ENCODE peak calls at places on chromosomes 13 and 19, in six cellular contexts. B is brain microvascular endothelial cell, C is psoas muscle, K is cardiac muscle cell, W is fibroblast of pulmonary artery, E is colonic mucosa. P is an unnamed sample.

GRCh38 chr13:71412231-71412630 is 454.8 kb downstream of the DACH1 start:
- DNase-seq in B (no peak), C (no peak), K (peak; percentile 0), W (no peak), E (no peak), P (no peak)

GRCh38 chr19:45772130-45772880 is 3.3 kb upstream of the SIX5 start:
- DNase-seq in B (no peak), C (no peak), K (no peak), W (no peak), E (peak; percentile 25), P (no peak)

GRCh38 chr13:44908712-44909111 is 80.6 kb downstream of the NUFIP1 start:
- DNase-seq in B (no peak), C (no peak), K (no peak), W (no peak), E (no peak), P (no peak)

GRCh38 chr13:28355822-28356371 is 139.0 kb downstream of the FLT1 start:
- DNase-seq in B (peak; percentile 97), C (no peak), K (peak; percentile 86), W (peak; percentile 91), E (no peak), P (peak; percentile 57)

GRCh38 chr13:23433171-23434153 is at the start of gene SACS:
- DNase-seq in B (peak; percentile 55), C (peak; percentile 66), K (peak; percentile 52), W (peak; percentile 48), E (no peak), P (no peak)

GRCh38 chr19:35262101-35262761 is 6.5 kb upstream of the USF2 start:
- DNase-seq in B (no peak), C (peak; percentile 55), K (no peak), W (no peak), E (peak; percentile 18), P (no peak)

GRCh38 chr19:30664358-30665058 is 292.3 kb downstream of the ZNF536 start:
- DNase-seq in B (peak; percentile 11), C (no peak), K (peak; percentile 8), W (no peak), E (no peak), P (peak; percentile 32)

GRCh38 chr13:24651718-24652345 is 28.4 kb upstream of the ATP12A start:
- DNase-seq in B (no peak), C (no peak), K (no peak), W (no peak), E (peak; percentile 85), P (no peak)

GRCh38 chr19:58476498-58477015 is 405 bp downstream of the ZNF446 start:
- DNase-seq in B (no peak), C (no peak), K (peak; percentile 18), W (peak; percentile 23), E (no peak), P (no peak)

GRCh38 chr13:97346097-97346496 is 87.9 kb upstream of the RAP2A start:
- DNase-seq in B (no peak), C (no peak), K (no peak), W (no peak), E (no peak), P (no peak)

GRCh38 chr13:80704369-80704768 is 363.4 kb upstream of the SPRY2 start:
- DNase-seq in B (no peak), C (no peak), K (no peak), W (no peak), E (no peak), P (no peak)

GRCh38 chr13:101452519-101453485 is at the start of gene ITGBL1:
- DNase-seq in B (no peak), C (peak; percentile 61), K (peak; percentile 8), W (peak; percentile 17), E (no peak), P (no peak)

DNA sequence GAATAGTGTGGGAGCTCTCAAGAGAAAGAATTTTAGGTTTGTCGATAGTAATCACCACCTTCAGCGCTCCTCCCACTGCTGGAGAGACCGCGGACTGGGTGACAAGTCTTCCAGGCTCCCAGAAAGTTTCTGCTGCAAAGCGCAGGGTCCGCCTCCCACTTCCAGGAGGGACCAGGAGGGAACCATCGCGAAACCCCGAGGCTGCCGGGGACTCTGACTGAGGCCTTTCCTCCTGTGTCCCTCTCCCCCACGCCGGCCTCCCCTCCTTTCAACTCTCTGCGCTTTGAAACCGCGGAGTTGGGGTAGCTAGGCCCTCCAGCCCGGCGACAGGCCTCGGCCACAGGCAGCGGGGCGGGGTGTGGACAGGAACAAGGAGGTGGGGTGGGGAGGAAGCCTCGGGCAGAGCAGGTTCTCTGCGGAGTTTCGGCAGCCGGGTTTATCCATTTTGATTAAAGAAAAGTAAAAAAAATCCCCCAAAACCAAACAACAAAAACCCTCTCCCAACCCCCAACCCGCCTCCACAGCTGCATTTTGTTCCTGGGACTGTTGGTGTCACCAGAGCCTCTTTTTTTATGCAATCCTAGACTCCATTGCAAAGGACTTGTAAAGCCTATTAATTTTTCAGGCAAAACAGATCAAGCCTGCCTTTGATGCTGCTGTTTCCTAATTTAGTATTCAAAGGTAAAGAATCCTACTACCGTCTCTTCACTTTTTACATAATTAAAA is 157.2 kb downstream of the TM9SF2 start:
- DNase-seq in B (peak; percentile 71), C (peak; percentile 59), K (peak; percentile 69), W (peak; percentile 65), E (peak; percentile 40), P (peak; percentile 34)
- TF ChIP-seq CTCF in B (peak; percentile 57), C (peak; percentile 16), K (peak; percentile 29), W (peak; percentile 35), E (no peak), P (peak; percentile 65)

GRCh38 chr19:10110972-10111317 is 548 bp upstream of the P2RY11 start:
- DNase-seq in B (no peak), C (peak; percentile 48), K (no peak), W (no peak), E (no peak), P (no peak)
- H3K4me3 ChIP-seq in B (no peak overlapping the region), C (no peak overlapping the region), K (no peak overlapping the region), W (no peak overlapping the region), E (no peak overlapping the region), P (no peak overlapping the region)

DNA sequence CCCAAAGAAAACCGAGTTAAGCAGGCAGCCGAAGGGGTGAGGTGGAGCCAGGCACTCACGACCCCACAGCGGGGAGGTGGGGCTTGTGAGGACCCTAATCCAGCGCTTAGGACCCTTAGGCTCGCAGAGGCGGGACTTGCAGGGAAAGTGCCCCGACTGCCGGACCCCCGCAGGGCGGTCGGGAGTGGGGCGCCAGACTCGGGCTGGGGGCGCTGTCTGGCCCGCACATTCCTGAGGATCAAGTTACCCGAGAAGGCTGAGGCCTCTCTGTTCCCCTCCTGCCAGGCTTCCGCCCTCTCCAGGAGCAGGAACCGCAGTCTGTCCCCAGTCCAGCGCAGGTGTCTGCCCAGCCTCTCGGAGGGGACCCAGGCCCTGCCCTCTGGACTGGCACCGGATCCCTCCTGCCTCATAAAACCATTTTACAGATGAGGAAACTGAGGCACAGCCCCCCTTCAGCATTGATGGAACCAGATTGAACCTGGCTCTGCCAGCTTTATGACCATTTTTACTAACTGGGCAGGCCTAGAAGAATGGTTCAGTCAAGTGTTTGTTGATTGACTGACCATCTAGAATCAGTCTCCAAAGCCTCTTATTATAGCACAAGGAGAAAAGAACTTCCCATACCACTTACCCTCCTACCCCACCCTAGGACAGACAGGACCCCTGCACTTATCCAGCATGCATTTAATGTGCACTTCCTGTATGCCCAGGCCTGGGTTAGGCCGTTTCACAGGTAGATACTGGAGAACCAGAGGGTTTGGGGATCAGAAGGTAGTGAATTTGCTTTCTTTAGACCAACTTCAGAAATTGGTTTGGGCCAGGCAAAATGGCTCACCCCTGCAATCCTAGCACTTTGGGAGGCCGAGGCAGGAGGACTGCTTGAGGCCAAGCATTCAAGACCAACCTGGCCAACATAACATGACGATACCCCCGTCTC is 6.7 kb upstream of the JUND start:
- DNase-seq in B (no peak), C (no peak), K (no peak), W (no peak), E (no peak), P (no peak)
- TF ChIP-seq CTCF in B (peak; percentile 29), C (no peak), K (no peak), W (no peak), E (no peak), P (peak; percentile 27)

GRCh38 chr19:48615145-48616040 is 517 bp upstream of the FAM83E start:
- DNase-seq in B (no peak), C (no peak), K (no peak), W (no peak), E (peak; percentile 34), P (no peak)

GRCh38 chr19:48611872-48612271 is 3.0 kb downstream of the FAM83E start:
- DNase-seq in B (no peak), C (no peak), K (no peak), W (no peak), E (no peak), P (no peak)

GRCh38 chr19:48613024-48613851 is 1.6 kb downstream of the FAM83E start:
- DNase-seq in B (no peak), C (peak; percentile 86), K (no peak), W (no peak), E (peak; percentile 68), P (no peak)

GRCh38 chr19:48614436-48615144 is at the start of gene FAM83E:
- DNase-seq in B (no peak), C (peak; percentile 54), K (no peak), W (no peak), E (peak; percentile 98), P (no peak)

DNA sequence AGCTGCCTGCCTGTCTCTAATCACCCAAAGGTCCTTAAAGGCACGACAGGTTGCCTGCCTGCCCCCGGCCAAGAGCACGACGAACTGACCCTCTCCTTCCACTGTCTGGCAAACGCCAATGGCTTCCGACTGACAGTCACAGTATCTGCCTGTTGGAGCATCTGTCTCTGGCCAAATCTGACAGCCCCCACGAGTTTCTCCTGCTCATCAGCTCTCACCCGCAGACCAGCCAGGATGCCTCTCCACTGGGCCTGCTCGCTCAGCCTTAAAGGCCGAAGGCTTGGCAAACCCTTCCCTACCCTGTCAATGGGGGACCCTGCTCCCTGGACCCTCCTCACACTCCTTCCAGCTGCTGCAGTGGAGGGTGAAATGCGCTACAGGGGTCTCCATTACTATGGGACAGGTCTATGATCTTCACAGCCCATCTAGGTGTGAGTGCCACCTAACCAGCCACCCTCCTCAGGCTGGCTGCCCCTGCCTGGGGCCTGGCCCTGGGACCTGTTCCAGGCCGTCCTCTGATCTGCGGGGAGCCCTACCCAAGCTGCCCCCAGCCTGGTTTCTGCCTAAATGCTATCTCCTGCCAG is 932 bp downstream of the FAM83E start:
- DNase-seq in B (no peak), C (no peak), K (no peak), W (no peak), E (peak; percentile 36), P (no peak)
- H3K4me3 ChIP-seq in B (no peak overlapping the region), C (no peak overlapping the region), K (no peak overlapping the region), W (no peak overlapping the region), E (peak overlapping the region; percentile 51), P (no peak overlapping the region)

GRCh38 chr19:55096061-55096701 is 20.5 kb downstream of the EPS8L1 start:
- DNase-seq in B (no peak), C (peak; percentile 28), K (no peak), W (no peak), E (no peak), P (no peak)
- TF ChIP-seq CTCF in B (no peak), C (no peak), K (no peak), W (no peak), E (no peak), P (no peak)